ENCODE peak calls at places on chromosomes 5 and 9, in four cellular contexts. O is H9, F is mesendoderm, R is IMR-90. Y is an unnamed sample.

GRCh38 chr9:13718539-13718938 is 439.0 kb upstream of the MPDZ start:
- DNase-seq in O (no peak), F (no peak), R (peak), Y (no peak)

GRCh38 chr9:93599571-93600403 is 23.4 kb downstream of the PHF2 start:
- DNase-seq in O (peak), F (no peak), R (no peak), Y (no peak)

GRCh38 chr9:112025886-112026285 is 129.3 kb downstream of the UGCG start:
- DNase-seq in O (no peak), F (no peak), R (no peak), Y (no peak)

GRCh38 chr9:116020801-116021200 is 132.8 kb upstream of the PAPPA start:
- DNase-seq in O (no peak), F (peak), R (peak), Y (no peak)

GRCh38 chr5:34436761-34437501 is 219.2 kb upstream of the RAI14 start:
- DNase-seq in O (no peak), F (no peak), R (peak), Y (no peak)

GRCh38 chr9:14405176-14405575 is 91.2 kb upstream of the NFIB start:
- DNase-seq in O (no peak), F (no peak), R (no peak), Y (no peak)

GRCh38 chr5:140145818-140146522 is 20.2 kb downstream of the IGIP start:
- DNase-seq in O (peak), F (peak), R (peak), Y (no peak)

GRCh38 chr5:36414869-36415282 is 113.2 kb upstream of the RANBP3L start:
- DNase-seq in O (no peak), F (peak), R (peak), Y (no peak)

GRCh38 chr5:92222449-92222848 is 839.3 kb upstream of the ARRDC3 start:
- DNase-seq in O (peak), F (peak), R (peak), Y (no peak)

GRCh38 chr5:169838688-169839087 is 141.6 kb downstream of the INSYN2B start:
- DNase-seq in O (no peak), F (no peak), R (no peak), Y (no peak)

GRCh38 chr5:124790895-124791732 is 44.7 kb upstream of the ZNF608 start:
- DNase-seq in O (no peak), F (no peak), R (peak), Y (no peak)

DNA sequence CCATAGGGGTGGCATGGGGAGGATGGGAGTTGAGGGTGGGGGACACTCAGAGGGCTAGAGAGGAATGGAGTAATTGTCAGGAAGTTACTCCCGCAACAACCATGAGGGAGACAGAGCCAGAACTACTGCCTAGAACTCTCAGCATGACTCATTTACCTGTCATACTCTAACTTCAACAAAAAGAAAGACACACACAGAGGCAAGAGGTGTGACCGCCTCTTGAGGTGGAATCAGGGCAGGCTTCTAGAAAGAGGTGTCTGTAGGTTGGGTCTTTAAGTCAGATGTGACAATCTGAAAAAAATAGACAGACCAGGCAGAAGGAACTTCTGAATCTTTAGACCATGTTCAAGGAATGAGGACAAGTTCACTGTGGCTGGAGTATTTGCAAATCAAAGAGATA is 73.4 kb downstream of the GABBR2 start:
- DNase-seq in O (no peak), F (no peak), R (peak), Y (no peak)
- H3K56ac ChIP-seq in O (no peak), F (no peak), R (no peak), Y (no peak)

GRCh38 chr5:73495772-73496346 is 2.4 kb upstream of the BTF3 start:
- DNase-seq in O (no peak), F (peak), R (no peak), Y (no peak)
- H3K4me2 ChIP-seq in O (no peak), F (no peak), R (no peak), Y (no peak)

GRCh38 chr5:38722918-38723317 is 122.9 kb upstream of the OSMR start:
- DNase-seq in O (no peak), F (no peak), R (no peak), Y (no peak)
- H3K56ac ChIP-seq in O (no peak), F (no peak), R (no peak), Y (no peak)

DNA sequence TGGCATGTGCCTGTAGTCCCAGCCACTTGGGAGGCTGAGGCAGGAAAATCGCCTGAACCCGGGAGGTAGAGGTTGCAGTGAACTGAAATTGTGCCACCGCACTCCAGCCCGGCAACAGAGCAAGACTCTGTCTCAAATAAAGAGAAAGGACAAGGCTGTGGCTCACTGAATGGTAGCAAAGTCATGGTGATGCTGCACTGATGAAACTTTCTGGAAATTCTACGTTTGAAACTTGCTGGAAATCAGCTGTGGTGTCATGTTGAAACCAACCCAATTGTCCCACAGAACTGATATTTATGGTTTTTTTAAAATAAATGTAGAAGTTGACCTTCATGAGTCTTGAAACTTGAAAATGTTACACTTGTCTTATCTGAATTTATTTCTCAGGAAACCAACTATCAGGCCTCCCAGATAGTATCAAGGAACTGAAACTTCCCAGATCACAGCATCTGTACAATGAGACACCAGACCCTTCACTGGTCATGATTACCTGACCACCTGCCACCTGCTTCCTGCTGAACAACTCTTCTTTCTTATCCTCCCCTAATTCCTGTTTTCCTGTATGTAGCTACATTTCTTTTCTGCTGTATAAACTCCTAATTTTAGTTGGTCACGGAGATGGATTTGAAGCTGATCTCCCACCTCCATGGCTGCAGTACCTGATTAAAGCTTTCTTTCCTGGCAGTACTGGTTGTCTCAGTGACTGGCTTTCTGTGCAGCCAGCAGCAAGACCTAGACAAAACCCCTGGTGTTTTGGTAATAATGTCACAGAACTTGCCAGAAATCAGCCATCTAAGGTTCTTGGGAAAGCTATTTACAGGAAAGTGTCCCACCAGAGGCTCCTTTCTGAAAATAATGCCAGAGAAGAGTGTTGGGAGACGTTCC is 5.6 kb upstream of the TBC1D13 start:
- DNase-seq in O (no peak), F (no peak), R (no peak), Y (no peak)
- H3K4me2 ChIP-seq in O (no peak), F (no peak), R (no peak), Y (no peak)

DNA sequence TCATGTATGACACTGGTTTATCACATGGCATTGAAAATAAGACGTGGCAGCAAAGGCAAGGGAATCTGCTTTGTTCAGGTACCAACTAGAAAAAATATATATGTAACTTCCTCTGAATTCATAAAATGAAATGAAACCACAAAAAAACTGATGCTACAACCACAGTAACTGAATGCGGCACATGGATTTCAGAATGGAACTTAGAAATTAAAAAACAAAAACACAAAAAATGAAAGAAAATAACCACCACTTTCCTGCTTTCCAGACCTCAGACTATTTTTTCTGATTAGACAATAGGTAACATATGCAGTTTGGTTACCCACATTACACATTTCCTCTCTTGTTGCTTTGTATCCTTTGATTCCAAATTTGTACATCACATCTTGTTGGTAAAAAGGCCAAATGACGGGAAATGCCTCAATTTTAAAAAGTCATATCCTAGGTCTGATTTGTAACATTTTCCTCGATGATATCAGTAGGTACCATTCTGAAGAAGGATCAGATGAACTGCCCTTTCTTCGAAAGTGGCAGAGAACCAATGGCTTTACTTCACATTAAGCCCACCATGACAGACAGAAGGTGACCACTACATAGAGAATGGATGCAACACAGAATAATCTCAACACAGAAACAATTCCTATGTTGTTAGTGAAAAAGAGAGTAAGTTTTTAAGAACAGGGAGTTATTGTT is 18.1 kb upstream of the PDCL start:
- DNase-seq in O (no peak), F (no peak), R (no peak), Y (no peak)
- H3K56ac ChIP-seq in O (no peak), F (no peak), R (no peak), Y (no peak)